ENCODE peak calls at places on chromosome 22, in five cellular contexts. J is IMR-90, R is HCT116, O is GM12878, E is HepG2. B is an unnamed sample. For H3K4me1, the result is how much of the 10 kb centered on the place peaks cover.

GRCh38 chr22:46538816-46539163 is 1.4 kb upstream of the CELSR1 start:
- DNase-seq in E (no peak), J (peak), O (no peak), R (no peak), B (no peak)

GRCh38 chr22:27851974-27852713 is 50.6 kb upstream of the MN1 start:
- DNase-seq in J (peak), R (no peak), E (peak), O (no peak), B (no peak)

GRCh38 chr22:39091136-39092081 is 5.6 kb upstream of the APOBEC3H start:
- DNase-seq in E (no peak), O (no peak), R (no peak), J (no peak), B (no peak)

GRCh38 chr22:19565921-19566598 is 41.9 kb upstream of the CLDN5 start:
- DNase-seq in J (no peak), R (no peak), O (no peak), E (no peak), B (peak)

GRCh38 chr22:49951001-49951677 is 9.4 kb upstream of the PIM3 start:
- DNase-seq in J (peak), R (no peak), O (no peak), E (no peak), B (no peak)

GRCh38 chr22:29043906-29044575 is 17.6 kb downstream of the C22orf31 start:
- DNase-seq in R (no peak), J (peak), E (no peak), O (no peak), B (peak)

GRCh38 chr22:22855617-22856308 is 31.9 kb upstream of the IGLL5 start:
- DNase-seq in J (no peak), O (no peak), R (no peak), E (peak), B (no peak)

GRCh38 chr22:21076907-21077625 is 31.3 kb downstream of the LRRC74B start:
- DNase-seq in R (no peak), E (no peak), J (no peak), O (no peak), B (no peak)

GRCh38 chr22:45585946-45586540 is 83.4 kb downstream of the FBLN1 start:
- DNase-seq in R (no peak), E (no peak), J (no peak), O (no peak), B (no peak)

GRCh38 chr22:29478326-29479276 is 1.4 kb upstream of the NEFH start:
- DNase-seq in R (no peak), O (no peak), E (no peak), J (no peak), B (peak)

GRCh38 chr22:23325183-23325582 is 144.9 kb downstream of the BCR start:
- DNase-seq in J (no peak), E (no peak), O (no peak), R (no peak), B (no peak)

GRCh38 chr22:19755722-19756287 is 4.8 kb upstream of the TBX1 start:
- DNase-seq in J (no peak), R (no peak), O (no peak), E (no peak), B (no peak)

GRCh38 chr22:27682438-27682837 is 119.1 kb downstream of the MN1 start:
- DNase-seq in J (no peak), O (no peak), R (no peak), E (no peak), B (no peak)

GRCh38 chr22:41513391-41513790 is 30.9 kb downstream of the POLR3H start:
- DNase-seq in O (no peak), R (no peak), E (no peak), J (no peak), B (no peak)

GRCh38 chr22:50507421-50507990 is at the start of gene LMF2:
- DNase-seq in O (no peak), R (no peak), E (peak), J (no peak), B (peak)

GRCh38 chr22:30687358-30687757 is 7.3 kb upstream of the OSBP2 start:
- DNase-seq in O (no peak), J (no peak), R (no peak), E (no peak), B (no peak)

GRCh38 chr22:36191106-36191836 is 10.3 kb downstream of the APOL4 start:
- DNase-seq in E (no peak), O (no peak), R (no peak), J (peak), B (no peak)
- TF ChIP-seq POLR2A in E (no peak), O (no peak), R (no peak), J (no peak), B (no peak)

GRCh38 chr22:37534445-37534844 is 15.2 kb upstream of the CARD10 start:
- DNase-seq in R (no peak), J (no peak), E (no peak), O (no peak), B (no peak)

GRCh38 chr22:37535159-37535558 is 15.9 kb upstream of the CARD10 start:
- DNase-seq in R (no peak), E (no peak), O (no peak), J (no peak), B (no peak)

GRCh38 chr22:37542959-37543358 is 17.3 kb upstream of the CDC42EP1 start:
- DNase-seq in R (no peak), J (no peak), E (no peak), O (no peak), B (no peak)

DNA sequence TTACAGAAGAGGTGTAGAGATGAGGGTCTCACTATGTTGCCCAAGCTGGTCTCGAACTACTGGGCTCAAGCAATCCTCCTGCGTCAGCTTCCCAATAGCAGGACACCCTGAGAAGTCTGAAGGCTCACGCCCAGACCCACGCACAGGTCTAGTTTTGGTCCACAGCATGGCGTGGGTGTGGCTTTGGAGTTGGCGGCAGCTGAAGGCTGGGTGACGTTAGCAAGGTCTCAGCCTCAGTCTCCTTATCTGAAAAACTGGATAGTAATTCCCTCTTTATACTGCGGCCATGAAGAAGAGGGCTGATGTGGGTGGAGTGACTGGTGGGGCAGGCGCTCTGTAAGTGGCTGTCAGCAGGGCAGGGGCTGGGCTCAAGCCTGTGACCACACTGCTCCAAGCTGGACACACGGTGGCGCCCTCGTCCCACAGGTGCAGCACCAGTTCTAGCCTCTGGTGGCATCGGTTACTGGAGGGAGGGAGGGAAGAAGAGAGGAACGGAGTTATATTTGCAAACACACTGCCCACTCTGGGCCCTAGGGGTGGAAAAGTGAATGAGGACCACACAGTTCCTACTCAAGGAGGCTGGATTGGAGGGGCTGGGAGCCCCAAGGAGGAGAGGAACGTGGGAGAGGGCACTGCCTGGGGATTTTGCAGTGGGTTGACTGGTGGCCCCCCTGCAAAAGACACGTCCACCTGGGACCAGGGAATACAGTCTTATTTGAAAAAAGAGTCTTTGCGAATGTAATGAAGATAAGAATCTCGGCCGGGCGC is 19.6 kb upstream of the CARD10 start:
- DNase-seq in J (peak), O (peak), E (peak), R (peak), B (peak)
- H2AFZ ChIP-seq in J (peak), O (peak), E (no peak), R (peak), B (peak)

DNA sequence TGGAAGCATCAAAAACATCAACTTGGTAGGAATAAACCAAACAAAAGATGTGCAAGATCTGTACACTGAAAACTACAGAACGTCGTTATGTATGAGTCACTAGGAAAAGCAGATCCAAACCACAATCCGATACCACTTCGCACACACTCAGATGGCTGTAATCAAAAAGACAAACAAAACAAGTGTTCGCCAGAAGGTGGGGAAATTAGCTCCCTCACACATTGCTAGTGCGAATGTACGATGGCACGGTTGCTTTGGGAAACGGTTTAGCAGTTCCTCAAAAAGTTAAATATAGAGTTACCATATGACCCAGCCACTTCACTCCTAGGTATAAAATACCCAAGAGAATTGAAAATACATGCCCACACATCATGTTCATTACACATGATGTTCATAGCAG is 14.8 kb upstream of the CARD10 start:
- DNase-seq in O (peak), R (peak), J (peak), E (no peak), B (no peak)
- H3K4me1 ChIP-seq in O (under half), R (under half), J (under half), E (half or more), B (under half)

GRCh38 chr22:18116634-18117033 is 6.0 kb downstream of the TUBA8 start:
- DNase-seq in E (no peak), O (no peak), R (no peak), J (no peak), B (no peak)

GRCh38 chr22:18114495-18114894 is 3.9 kb downstream of the TUBA8 start:
- DNase-seq in E (no peak), O (no peak), R (no peak), J (no peak), B (no peak)

GRCh38 chr22:18113680-18114394 is 3.2 kb downstream of the TUBA8 start:
- DNase-seq in E (no peak), R (no peak), O (no peak), J (no peak), B (no peak)

GRCh38 chr22:18114976-18115652 is 4.5 kb downstream of the TUBA8 start:
- DNase-seq in R (no peak), E (no peak), O (no peak), J (no peak), B (no peak)

GRCh38 chr22:18115844-18116480 is 5.4 kb downstream of the TUBA8 start:
- DNase-seq in J (no peak), O (no peak), E (no peak), R (no peak), B (no peak)
- TF ChIP-seq POLR2A in J (no peak), O (no peak), E (no peak), R (no peak), B (no peak)

DNA sequence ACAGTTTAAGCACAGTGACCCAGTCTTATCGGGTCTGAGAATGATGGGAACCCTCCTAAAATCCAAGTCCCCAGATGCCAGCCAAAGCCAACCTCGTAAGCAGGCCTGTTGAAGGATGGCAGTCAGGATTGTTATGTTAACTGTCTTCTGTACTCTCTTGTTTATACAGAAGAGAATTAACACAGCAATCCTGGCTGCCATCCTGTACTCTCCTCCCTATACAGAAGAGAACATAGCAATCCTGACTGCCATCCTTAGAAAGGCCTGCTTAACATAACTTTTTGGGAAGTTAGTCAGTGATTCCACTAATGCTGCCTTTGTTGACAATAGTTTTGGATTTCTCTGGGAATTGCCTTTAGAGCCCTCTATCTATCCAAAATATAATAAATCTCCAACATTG is 116.4 kb downstream of the LARGE1 start:
- DNase-seq in R (no peak), J (peak), O (no peak), E (no peak), B (no peak)
- H2AFZ ChIP-seq in R (no peak), J (no peak), O (no peak), E (no peak), B (no peak)

GRCh38 chr22:37310815-37311595 is 28.7 kb downstream of the CYTH4 start:
- DNase-seq in O (no peak), R (no peak), J (no peak), E (no peak), B (no peak)
- H3K4me1 ChIP-seq in O (half or more), R (under half), J (under half), E (under half), B (under half)